ENCODE peak calls at places on chromosome 16, in five cellular contexts. Y is IMR-90, J is hepatocyte, X is GM12878, B is MM.1S. C is an unnamed sample.

GRCh38 chr16:56849690-56850680 is 15.0 kb upstream of the SLC12A3 start:
- DNase-seq in B (no peak), X (no peak), Y (peak; percentile 38), J (no peak), C (no peak)

GRCh38 chr16:14002416-14002815 is 68.7 kb upstream of the MRTFB start:
- DNase-seq in J (no peak), B (no peak), Y (no peak), X (no peak), C (no peak)

GRCh38 chr16:77840093-77840492 is 51.7 kb downstream of the VAT1L start:
- DNase-seq in X (no peak), B (no peak), Y (no peak), J (peak; percentile 13), C (no peak)

GRCh38 chr16:3065069-3065741 is at the start of gene IL32:
- DNase-seq in B (no peak), Y (peak; percentile 94), J (peak; percentile 89), X (no peak), C (peak; percentile 88)

GRCh38 chr16:48318630-48319029 is 66.6 kb downstream of the SIAH1 start:
- DNase-seq in X (peak; percentile 23), B (peak; percentile 80), Y (peak; percentile 54), J (no peak), C (peak; percentile 86)

GRCh38 chr16:75616541-75617010 is 6.5 kb downstream of the ADAT1 start:
- DNase-seq in Y (no peak), J (no peak), X (no peak), B (no peak), C (no peak)

GRCh38 chr16:595942-596735 is 6.3 kb downstream of the RAB40C start:
- DNase-seq in B (no peak), J (no peak), Y (no peak), X (no peak), C (no peak)

GRCh38 chr16:4593069-4593468 is 21.6 kb downstream of the UBALD1 start:
- DNase-seq in J (no peak), X (no peak), Y (no peak), B (no peak), C (no peak)

GRCh38 chr16:53821487-53821886 is 117.5 kb downstream of the FTO start:
- DNase-seq in X (no peak), Y (peak; percentile 42), J (no peak), B (no peak), C (no peak)

GRCh38 chr16:64627781-64628180 is 494.1 kb downstream of the CDH11 start:
- DNase-seq in B (no peak), Y (no peak), J (no peak), X (no peak), C (no peak)

GRCh38 chr16:75377971-75378386 is 55.3 kb downstream of the CFDP1 start:
- DNase-seq in Y (peak; percentile 97), X (no peak), B (no peak), J (peak; percentile 61), C (peak; percentile 97)

GRCh38 chr16:1777375-1778199 is 4.7 kb upstream of the MRPS34 start:
- DNase-seq in B (no peak), X (no peak), J (no peak), Y (no peak), C (no peak)

GRCh38 chr16:22225060-22225459 is 19.0 kb downstream of the EEF2K start:
- DNase-seq in Y (no peak), J (no peak), B (no peak), X (no peak), C (no peak)

GRCh38 chr16:5761592-5761991 is 664.0 kb upstream of the EEF2KMT start:
- DNase-seq in Y (no peak), J (no peak), X (no peak), B (no peak), C (no peak)

GRCh38 chr16:15518412-15519351 is 84.3 kb downstream of the BMERB1 start:
- DNase-seq in Y (peak; percentile 76), B (no peak), X (no peak), J (peak; percentile 17), C (peak; percentile 85)

GRCh38 chr16:51524555-51525373 is 373.7 kb upstream of the SALL1 start:
- DNase-seq in Y (peak; percentile 75), X (no peak), B (no peak), J (no peak), C (no peak)

GRCh38 chr16:8989099-8989878 is 25.6 kb upstream of the USP7 start:
- DNase-seq in Y (no peak), B (no peak), X (no peak), J (no peak), C (no peak)

GRCh38 chr16:17467923-17468540 is 2.7 kb downstream of the XYLT1 start:
- DNase-seq in X (no peak), B (peak; percentile 43), J (peak; percentile 82), Y (peak; percentile 69), C (no peak)

GRCh38 chr16:27498916-27499658 is 50.6 kb downstream of the GTF3C1 start:
- DNase-seq in X (no peak), J (no peak), Y (no peak), B (no peak), C (no peak)

GRCh38 chr16:69469807-69470561 is 45.6 kb downstream of the CYB5B start:
- DNase-seq in J (no peak), B (peak; percentile 36), Y (no peak), X (peak; percentile 90), C (peak; percentile 43)

GRCh38 chr16:14493791-14494190 is 136.3 kb downstream of the PARN start:
- DNase-seq in Y (no peak), B (no peak), X (no peak), J (no peak), C (no peak)

GRCh38 chr16:65274576-65274975 is 152.7 kb upstream of the CDH11 start:
- DNase-seq in Y (no peak), X (no peak), B (no peak), J (no peak), C (no peak)

GRCh38 chr16:57607676-57608461 is 20.6 kb upstream of the ADGRG1 start:
- DNase-seq in X (no peak), B (no peak), J (no peak), Y (no peak), C (no peak)

GRCh38 chr16:56329887-56330286 is 95.5 kb downstream of the AMFR start:
- DNase-seq in Y (no peak), X (no peak), J (no peak), B (no peak), C (no peak)

GRCh38 chr16:55048745-55049144 is 118.1 kb downstream of the IRX5 start:
- DNase-seq in B (no peak), Y (no peak), X (no peak), J (no peak), C (no peak)

GRCh38 chr16:10642964-10643363 is 51.8 kb downstream of the TEKT5 start:
- DNase-seq in J (no peak), B (no peak), X (no peak), Y (no peak), C (no peak)
- H3K4me2 ChIP-seq in J (no peak overlapping the region), B (no peak overlapping the region), X (no peak overlapping the region), Y (no peak overlapping the region), C (no peak overlapping the region)

GRCh38 chr16:85578599-85578948 is 34.5 kb upstream of the GSE1 start:
- DNase-seq in X (no peak), Y (no peak), J (no peak), B (no peak), C (no peak)

GRCh38 chr16:85579883-85580607 is 33.1 kb upstream of the GSE1 start:
- DNase-seq in B (no peak), Y (no peak), J (no peak), X (no peak), C (no peak)

GRCh38 chr16:85579199-85579598 is 33.9 kb upstream of the GSE1 start:
- DNase-seq in B (no peak), J (no peak), Y (no peak), X (no peak), C (no peak)

GRCh38 chr16:85576944-85577343 is 36.2 kb upstream of the GSE1 start:
- DNase-seq in X (no peak), J (no peak), B (no peak), Y (no peak), C (no peak)

DNA sequence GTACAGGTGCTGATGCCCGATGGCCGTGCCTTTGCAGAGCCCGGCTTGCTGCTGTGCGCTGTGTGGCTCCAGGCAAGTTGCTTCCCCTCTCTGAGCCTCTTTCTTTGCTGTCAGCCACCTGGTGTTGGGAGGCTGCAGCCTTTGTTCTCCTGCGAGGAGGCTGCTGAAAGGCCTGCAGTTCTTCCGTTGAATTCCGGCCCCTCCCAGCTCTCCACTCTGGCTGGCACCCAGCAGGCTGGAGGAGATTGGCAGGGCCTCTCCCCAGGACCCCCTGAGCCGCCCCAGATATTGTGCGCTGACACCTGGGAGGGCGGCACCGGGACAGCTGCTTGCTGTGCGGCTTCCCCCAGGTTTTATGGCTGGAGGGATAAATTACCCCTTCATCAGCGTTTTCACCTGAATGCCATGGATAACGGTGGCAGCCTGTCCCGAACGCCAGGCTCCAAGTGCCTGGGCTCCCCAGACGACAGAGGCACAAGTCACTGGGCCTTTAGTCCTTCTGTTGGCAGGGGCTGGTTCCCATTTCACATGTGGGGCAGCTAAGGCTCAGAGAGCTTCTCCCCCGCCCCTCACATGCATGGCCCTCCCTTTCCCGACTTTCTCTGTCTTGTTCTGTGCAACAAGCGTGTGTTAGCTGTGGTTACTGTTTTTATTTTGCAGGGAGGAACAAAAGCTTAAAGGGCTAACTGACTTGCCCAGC is 35.1 kb upstream of the GSE1 start:
- DNase-seq in Y (no peak), J (no peak), X (no peak), B (no peak), C (no peak)
- H3K4me2 ChIP-seq in Y (no peak overlapping the region), J (no peak overlapping the region), X (no peak overlapping the region), B (no peak overlapping the region), C (no peak overlapping the region)

DNA sequence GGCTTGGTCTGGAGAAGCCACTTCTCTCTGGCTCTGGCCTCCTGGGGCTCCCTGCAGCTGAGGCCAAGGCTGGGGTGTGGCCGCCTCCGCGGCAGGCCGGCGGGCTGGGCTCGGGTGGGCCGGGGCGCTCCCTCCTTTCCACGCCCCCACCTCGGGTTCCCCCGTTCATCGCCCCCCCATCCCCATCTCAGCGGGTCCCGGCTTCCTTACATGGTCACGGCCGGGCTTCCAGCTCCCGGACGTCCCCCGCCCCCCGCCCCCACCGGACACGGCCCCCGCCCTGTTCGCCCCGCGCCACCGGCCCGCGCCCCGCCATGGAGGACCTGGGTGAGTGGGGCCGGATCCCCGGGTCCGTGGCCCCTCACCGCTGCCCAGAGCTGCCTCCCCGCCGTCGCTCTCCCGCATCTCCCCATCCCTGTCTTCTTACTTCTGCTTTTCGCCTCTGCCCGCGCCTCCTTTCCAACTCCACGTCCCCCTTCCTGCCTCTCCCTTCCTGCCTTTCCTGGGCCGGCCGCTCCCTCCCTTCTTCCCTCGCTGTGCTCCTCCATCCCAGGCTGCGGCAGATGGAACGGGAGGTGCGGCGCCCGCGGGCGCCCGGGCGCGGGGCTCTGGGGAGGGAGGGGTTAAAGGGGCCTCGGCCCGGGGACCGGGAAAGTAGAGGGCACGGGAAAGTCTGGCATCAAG is at the start of gene TGFB1I1:
- DNase-seq in Y (peak; percentile 80), B (no peak), J (peak; percentile 74), X (no peak), C (peak; percentile 61)
- H3K4me2 ChIP-seq in Y (peak within 1 kb of the TSS; percentile 93), B (no peak within 1 kb of the TSS), J (peak within 1 kb of the TSS; percentile 97), X (peak within 1 kb of the TSS; percentile 32), C (peak within 1 kb of the TSS; percentile 93)

GRCh38 chr16:88298166-88298881 is 84.4 kb upstream of the ZNF469 start:
- DNase-seq in X (no peak), J (no peak), B (no peak), Y (peak; percentile 60), C (no peak)
- H3K4me2 ChIP-seq in X (no peak overlapping the region), J (no peak overlapping the region), B (no peak overlapping the region), Y (no peak overlapping the region), C (no peak overlapping the region)

DNA sequence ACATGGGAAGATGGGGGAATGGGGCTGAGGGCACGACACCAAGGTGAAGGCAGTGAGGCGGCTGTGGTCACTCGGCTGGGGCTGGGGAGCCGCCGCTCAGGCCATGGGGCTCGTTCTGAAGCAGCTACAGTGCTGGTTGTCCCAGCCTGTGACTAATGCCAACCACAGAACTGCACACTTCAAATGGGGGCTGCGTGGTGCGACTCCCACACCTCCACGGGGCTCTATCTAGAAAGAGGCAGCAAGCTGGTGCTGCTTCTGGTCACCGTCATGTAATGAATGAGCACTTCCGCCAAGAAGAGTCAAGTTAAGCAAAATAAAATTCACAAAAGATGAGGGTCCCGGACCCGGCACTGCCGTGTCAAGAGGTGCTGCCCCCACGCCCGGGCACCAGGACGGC is 20.0 kb downstream of the GALNS start:
- DNase-seq in B (no peak), Y (no peak), J (no peak), X (no peak), C (no peak)
- H3K4me2 ChIP-seq in B (no peak overlapping the region), Y (no peak overlapping the region), J (no peak overlapping the region), X (no peak overlapping the region), C (no peak overlapping the region)

C was measured in endothelial cell of umbilical vein.